ENCODE peak calls at places on chromosomes 16 and 17, in eight cellular contexts. N is neural progenitor cell, F is breast epithelium, E is K562, X is spleen, L is cardiac muscle cell, P is A673, H is HepG2. U is an unnamed sample.
A peak's percentile ranks its signal among the peaks of the same experiment; 100 is the strongest.

GRCh38 chr17:2542456-2542855 is 30.8 kb upstream of the METTL16 start:
- DNase-seq in N (no peak), F (no peak), E (no peak), X (no peak), L (no peak), P (no peak), H (no peak), U (peak; percentile 96)

GRCh38 chr17:17155568-17155967 is 50.6 kb downstream of the PLD6 start:
- DNase-seq in N (no peak), F (no peak), E (no peak), X (no peak), L (no peak), P (no peak), H (peak; percentile 9), U (no peak)

GRCh38 chr17:49968380-49969133 is 433 bp upstream of the DLX4 start:
- DNase-seq in N (peak; percentile 93), F (no peak), E (peak; percentile 93), X (peak; percentile 92), L (peak; percentile 79), P (peak; percentile 91), H (peak; percentile 54), U (peak; percentile 37)

GRCh38 chr17:55500103-55500502 is 11.1 kb downstream of the SMIM36 start:
- DNase-seq in N (peak; percentile 9), F (no peak), E (no peak), X (no peak), L (no peak), P (no peak), H (no peak), U (no peak)

GRCh38 chr17:76240461-76241204 is at the start of gene RNF157:
- DNase-seq in N (peak; percentile 95), F (no peak), E (peak; percentile 92), X (peak; percentile 91), L (peak; percentile 56), P (peak; percentile 44), H (peak; percentile 17), U (peak; percentile 70)

GRCh38 chr17:80970044-80970761 is 21.4 kb upstream of the CHMP6 start:
- DNase-seq in N (peak; percentile 62), F (no peak), E (peak; percentile 52), X (peak; percentile 89), L (peak; percentile 32), P (peak; percentile 41), H (no peak), U (no peak)

GRCh38 chr16:56145369-56145768 is 45.9 kb upstream of the GNAO1 start:
- DNase-seq in N (no peak), F (no peak), E (no peak), X (no peak), L (no peak), P (no peak), H (no peak), U (no peak)

GRCh38 chr16:23452221-23452571 is 793 bp downstream of the COG7 start:
- DNase-seq in N (peak; percentile 2), F (no peak), E (no peak), X (no peak), L (peak; percentile 3), P (no peak), H (no peak), U (no peak)

GRCh38 chr17:63390090-63390489 is 56.0 kb downstream of the CYB561 start:
- DNase-seq in N (no peak), F (no peak), E (no peak), X (no peak), L (no peak), P (no peak), H (no peak), U (no peak)

GRCh38 chr16:56549744-56550385 is 15.0 kb upstream of the MT4 start:
- DNase-seq in N (no peak), F (no peak), E (no peak), X (no peak), L (no peak), P (no peak), H (no peak), U (no peak)

GRCh38 chr16:67594956-67595355 is 32.6 kb downstream of the CTCF start:
- DNase-seq in N (no peak), F (no peak), E (no peak), X (no peak), L (peak; percentile 79), P (no peak), H (no peak), U (no peak)

GRCh38 chr17:49987681-49988441 is 7.2 kb downstream of the DLX3 start:
- DNase-seq in N (peak; percentile 69), F (peak; percentile 31), E (no peak), X (no peak), L (peak; percentile 32), P (peak; percentile 62), H (no peak), U (no peak)

GRCh38 chr17:62925267-62925836 is 40.7 kb upstream of the TANC2 start:
- DNase-seq in N (no peak), F (no peak), E (no peak), X (no peak), L (no peak), P (no peak), H (no peak), U (no peak)

GRCh38 chr16:3035289-3035971 is 1.3 kb downstream of the BICDL2 start:
- DNase-seq in N (no peak), F (no peak), E (no peak), X (no peak), L (no peak), P (no peak), H (no peak), U (no peak)

DNA sequence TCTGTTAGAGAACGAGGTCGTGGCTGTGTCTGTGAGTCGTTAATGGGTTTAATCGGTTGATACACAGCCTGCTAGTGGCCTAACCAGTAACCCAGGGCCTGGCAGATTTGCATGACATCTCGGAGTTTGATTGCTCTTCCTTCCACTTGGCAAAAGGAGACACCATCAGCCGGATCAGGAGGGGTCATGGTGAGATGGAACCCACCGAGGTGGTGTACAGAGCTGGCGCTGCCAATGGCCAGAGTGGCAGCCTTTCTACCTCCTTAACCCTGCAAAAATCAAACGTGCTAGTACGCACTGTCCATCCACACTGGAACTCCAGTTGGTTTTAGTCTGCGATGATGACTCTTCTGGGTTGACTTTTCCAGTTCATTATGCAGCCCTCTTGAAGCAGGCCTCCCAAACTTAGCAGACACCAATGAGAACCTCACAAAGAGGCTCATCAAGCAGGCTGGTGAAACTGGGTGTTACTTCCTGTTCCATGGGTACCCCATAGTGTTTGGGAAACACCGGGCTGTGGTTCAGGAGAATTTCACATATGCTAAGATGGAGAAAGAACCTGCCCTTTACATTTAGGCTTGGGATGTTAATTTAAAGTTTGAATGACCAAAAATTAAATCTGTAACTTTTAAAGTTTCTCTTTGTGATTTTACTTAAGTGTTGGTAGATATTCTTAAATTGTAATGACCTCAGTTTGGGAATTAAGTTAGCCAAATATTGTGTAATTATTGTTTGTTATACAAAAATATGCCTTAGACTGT is 4.2 kb downstream of the HS3ST3B1 start:
- DNase-seq in N (peak; percentile 55), F (no peak), E (no peak), X (no peak), L (no peak), P (no peak), H (peak; percentile 62), U (no peak)
- H3K27me3 ChIP-seq in N (peaks cover 68% of the 10 kb centered on the region), F (peaks cover 2% of the 10 kb centered on the region), E (no peaks in the 10 kb centered on the region), X (peaks cover 44% of the 10 kb centered on the region), L (peaks cover 18% of the 10 kb centered on the region), P (peaks cover 96% of the 10 kb centered on the region), H (no peaks in the 10 kb centered on the region), U (no peaks in the 10 kb centered on the region)

DNA sequence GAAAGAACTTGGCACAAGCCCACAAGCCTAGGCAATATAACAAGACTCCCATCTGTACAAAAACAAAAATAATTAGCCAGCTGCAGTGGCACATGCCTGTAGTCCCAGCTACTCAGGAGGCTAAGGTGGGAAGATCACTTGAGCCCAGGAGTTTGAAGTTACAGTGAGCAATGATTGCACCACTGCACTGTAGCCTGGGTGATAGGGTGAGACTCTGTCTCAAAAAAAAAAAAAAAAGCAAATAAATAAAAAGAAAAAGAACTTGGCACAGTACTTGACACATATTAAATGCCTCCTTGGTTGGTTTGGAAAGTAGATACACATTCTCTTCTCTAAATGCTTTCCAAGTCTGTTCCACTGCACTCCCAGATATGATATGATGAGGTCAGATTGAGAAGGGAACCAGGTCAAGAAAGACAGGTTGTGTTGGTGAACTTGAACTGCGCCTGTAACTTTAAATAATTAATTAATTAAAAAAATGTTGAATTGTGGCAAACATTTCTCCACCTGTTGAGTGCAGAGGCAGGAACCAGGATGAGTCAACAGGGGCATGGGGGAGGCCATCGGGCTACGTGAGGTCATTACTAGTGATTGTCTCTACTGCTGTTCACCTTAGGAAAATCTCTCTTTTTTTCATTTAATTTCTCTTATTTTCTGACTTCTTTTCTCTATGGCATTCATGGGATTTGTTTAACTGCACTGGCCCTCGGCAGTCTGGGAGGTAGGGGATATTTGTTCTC is 25.9 kb upstream of the EFCAB13 start:
- DNase-seq in N (no peak), F (no peak), E (no peak), X (no peak), L (no peak), P (no peak), H (no peak), U (no peak)
- H3K27ac ChIP-seq in N (no peak overlapping the region), F (no peak overlapping the region), E (no peak overlapping the region), X (no peak overlapping the region), L (no peak overlapping the region), P (no peak overlapping the region), H (no peak overlapping the region), U (no peak overlapping the region)

DNA sequence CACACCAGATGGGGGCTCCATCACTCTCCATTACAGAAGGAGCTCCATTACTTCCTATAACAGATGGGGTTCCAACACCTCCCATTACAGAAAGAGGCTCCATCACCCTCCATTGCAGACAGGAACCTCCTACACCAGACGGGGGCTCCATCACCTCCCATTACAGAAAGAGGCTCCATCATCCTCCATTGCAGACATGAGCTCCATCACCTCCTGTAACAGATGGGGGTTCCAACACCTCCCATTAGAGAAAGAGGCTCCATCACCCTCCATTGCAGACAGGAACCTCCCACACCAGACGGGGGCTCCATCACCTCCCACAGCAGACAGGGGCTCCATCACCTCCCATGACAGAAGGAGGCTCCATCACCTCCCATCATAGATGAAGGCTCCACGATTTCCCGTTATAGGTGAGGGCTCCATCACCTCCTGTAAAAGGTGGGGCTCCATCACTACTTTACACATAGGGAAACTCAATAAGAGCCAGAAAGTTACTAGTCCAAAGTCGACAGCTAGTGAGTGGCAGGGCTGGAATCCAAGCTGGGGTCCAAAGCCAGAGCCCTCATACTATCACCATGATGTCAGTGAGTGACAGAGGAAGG is 224.8 kb downstream of the RBFOX3 start:
- DNase-seq in N (no peak), F (no peak), E (no peak), X (no peak), L (no peak), P (no peak), H (no peak), U (no peak)
- H3K27me3 ChIP-seq in N (peaks cover 21% of the 10 kb centered on the region), F (no peaks in the 10 kb centered on the region), E (peaks cover 65% of the 10 kb centered on the region), X (peaks cover 43% of the 10 kb centered on the region), L (peaks cover 39% of the 10 kb centered on the region), P (peaks cover 93% of the 10 kb centered on the region), H (peaks cover 29% of the 10 kb centered on the region), U (no peaks in the 10 kb centered on the region)

DNA sequence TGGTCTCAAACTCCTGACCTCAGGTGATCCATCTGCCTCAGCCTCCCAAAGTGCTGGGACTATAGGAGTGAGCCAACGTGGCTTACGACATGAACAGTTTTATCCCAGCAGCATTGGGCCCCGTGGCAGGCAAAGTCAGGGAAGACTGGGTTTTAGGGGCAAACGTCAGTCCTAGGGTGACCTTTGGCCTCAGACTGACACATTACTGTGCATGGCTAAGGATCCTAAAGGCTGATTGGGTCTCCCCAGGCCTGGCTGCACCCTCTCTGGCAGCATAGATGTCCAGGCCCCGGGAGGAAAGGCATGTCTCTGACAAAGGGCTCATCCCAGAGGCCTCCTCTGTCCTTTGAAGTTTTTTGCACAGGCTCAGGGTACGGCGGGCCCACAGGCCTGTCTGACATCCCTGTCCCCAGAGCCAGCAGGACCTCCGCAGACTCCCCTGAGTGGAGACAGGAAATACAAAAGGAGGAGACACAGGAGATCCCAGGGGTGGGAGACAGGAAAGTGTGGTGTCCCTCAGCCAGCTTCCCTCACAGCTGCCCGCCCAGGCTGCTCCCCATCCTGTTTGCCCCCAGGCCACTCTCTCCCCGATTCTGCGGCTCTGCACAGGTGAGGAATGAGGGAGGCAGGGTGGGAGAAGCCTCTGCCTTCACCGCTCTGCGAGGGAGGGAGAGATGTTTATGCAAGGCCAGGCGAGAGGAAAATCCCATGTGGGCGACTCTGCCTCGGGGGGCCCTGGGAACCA is 54.5 kb upstream of the MTSS2 start:
- DNase-seq in N (no peak), F (no peak), E (no peak), X (no peak), L (no peak), P (no peak), H (peak; percentile 43), U (no peak)
- H3K27ac ChIP-seq in N (no peak overlapping the region), F (peak overlapping the region; percentile 64), E (no peak overlapping the region), X (peak overlapping the region; percentile 78), L (no peak overlapping the region), P (no peak overlapping the region), H (peak overlapping the region; percentile 18), U (no peak overlapping the region)

U was measured in small intestine.